ENCODE peak calls at places on chromosomes 3 and 15, in nine cellular contexts. X is OCI-LY7, D is spleen, G is psoas muscle, F is cardiac fibroblast, R is AML-193, B is HT-29, I is right atrium auricular region, W is iPS-NIHi11. V is an unnamed sample.

GRCh38 chr3:13045904-13046568 is 27.2 kb downstream of the IQSEC1 start:
- DNase-seq in F (no peak), B (no peak), W (no peak), D (peak), G (no peak), I (no peak), X (peak), R (peak), V (peak)

GRCh38 chr15:68310178-68310810 is 32.7 kb downstream of the FEM1B start:
- DNase-seq in W (no peak), G (no peak), F (no peak), X (no peak), B (no peak), R (no peak), I (peak), D (peak), V (no peak)

GRCh38 chr15:77021088-77021481 is 26.2 kb downstream of the PSTPIP1 start:
- DNase-seq in G (peak), R (no peak), D (peak), X (peak), W (no peak), B (no peak), I (no peak), F (no peak), V (no peak)

GRCh38 chr15:73596214-73596613 is 37.0 kb downstream of the NPTN start:
- DNase-seq in R (no peak), B (no peak), W (no peak), I (no peak), D (no peak), F (no peak), X (no peak), G (no peak), V (no peak)

GRCh38 chr3:195011231-195011834 is 259.6 kb downstream of the XXYLT1 start:
- DNase-seq in X (no peak), B (no peak), W (no peak), G (no peak), D (no peak), R (no peak), F (no peak), I (no peak), V (no peak)

GRCh38 chr3:42660898-42661297 is 7.4 kb downstream of the ZBTB47 start:
- DNase-seq in B (no peak), W (peak), F (no peak), D (no peak), I (no peak), R (peak), X (peak), G (no peak), V (no peak)

GRCh38 chr15:61144055-61144454 is 85.0 kb downstream of the RORA start:
- DNase-seq in F (no peak), B (no peak), G (no peak), W (no peak), X (no peak), R (no peak), D (no peak), I (no peak), V (no peak)

GRCh38 chr15:71042356-71042922 is 72.8 kb upstream of the THSD4 start:
- DNase-seq in B (no peak), D (no peak), I (no peak), F (no peak), W (no peak), X (no peak), R (no peak), G (no peak), V (no peak)

GRCh38 chr15:25438601-25439455 is at the start of gene UBE3A:
- DNase-seq in X (peak), I (peak), B (peak), R (peak), G (peak), W (peak), D (peak), F (peak), V (peak)

GRCh38 chr3:190076601-190077444 is 43.9 kb downstream of the P3H2 start:
- DNase-seq in B (no peak), I (no peak), F (peak), G (no peak), R (no peak), W (peak), X (no peak), D (no peak), V (no peak)

GRCh38 chr3:129005526-129006303 is 4.6 kb downstream of the EFCC1 start:
- DNase-seq in W (no peak), R (peak), G (no peak), X (peak), F (no peak), D (no peak), B (no peak), I (no peak), V (peak)

GRCh38 chr3:78707094-78707493 is 1060.7 kb downstream of the ROBO1 start:
- DNase-seq in X (no peak), F (no peak), G (no peak), D (no peak), W (no peak), R (no peak), B (no peak), I (no peak), V (no peak)

GRCh38 chr3:150348500-150348899 is 59.6 kb upstream of the TSC22D2 start:
- DNase-seq in I (peak), D (no peak), W (no peak), F (peak), X (no peak), R (no peak), G (no peak), B (peak), V (no peak)

GRCh38 chr3:49799761-49800160 is at the start of gene CDHR4:
- DNase-seq in D (no peak), F (peak), W (no peak), I (peak), X (no peak), G (peak), B (peak), R (no peak), V (no peak)

GRCh38 chr3:152103257-152103656 is 165.5 kb upstream of the MBNL1 start:
- DNase-seq in R (no peak), B (no peak), I (no peak), G (no peak), D (no peak), W (no peak), F (no peak), X (no peak), V (no peak)

GRCh38 chr3:112498916-112499315 is 356 bp downstream of the BTLA start:
- DNase-seq in D (no peak), I (no peak), B (no peak), R (no peak), F (no peak), W (no peak), X (peak), G (no peak), V (no peak)

GRCh38 chr15:64251121-64251520 is 88.3 kb upstream of the PPIB start:
- DNase-seq in B (no peak), F (no peak), D (no peak), W (no peak), I (no peak), R (no peak), G (no peak), X (no peak), V (no peak)

GRCh38 chr3:192570757-192571156 is 156.6 kb downstream of the FGF12 start:
- DNase-seq in X (no peak), B (peak), W (no peak), R (no peak), F (peak), G (no peak), I (no peak), D (no peak), V (no peak)

GRCh38 chr3:39260318-39260717 is 19.5 kb downstream of the CX3CR1 start:
- DNase-seq in B (no peak), G (no peak), R (no peak), X (no peak), W (no peak), D (no peak), F (no peak), I (no peak), V (no peak)

GRCh38 chr3:41202834-41203345 is 3.6 kb downstream of the CTNNB1 start:
- DNase-seq in B (peak), D (no peak), G (no peak), R (peak), X (peak), F (peak), W (no peak), I (no peak), V (peak)

GRCh38 chr15:73959012-73959581 is 32.8 kb downstream of the LOXL1 start:
- DNase-seq in F (peak), W (no peak), B (peak), R (peak), I (no peak), G (no peak), X (peak), D (peak), V (peak)

GRCh38 chr3:119333773-119334492 is 39.8 kb downstream of the ARHGAP31 start:
- DNase-seq in G (peak), D (no peak), R (no peak), X (no peak), F (no peak), W (no peak), I (no peak), B (no peak), V (no peak)

GRCh38 chr3:122389197-122389596 is 5.2 kb downstream of the FAM162A start:
- DNase-seq in R (no peak), D (no peak), F (no peak), I (no peak), B (no peak), W (no peak), X (no peak), G (no peak), V (no peak)

GRCh38 chr3:72337480-72337855 is 510.8 kb downstream of the SHQ1 start:
- DNase-seq in I (no peak), G (no peak), W (no peak), B (no peak), X (no peak), R (no peak), D (no peak), F (no peak), V (no peak)

GRCh38 chr15:25345943-25346342 is 92.9 kb downstream of the UBE3A start:
- DNase-seq in B (no peak), G (peak), D (no peak), R (no peak), F (peak), X (no peak), I (no peak), W (peak), V (no peak)

V was measured in Kasumi-1.